ENCODE peak calls at places on chromosomes 4 and X, in six cellular contexts. F is heart left ventricle; R is stimulated activated naive CD8-positive, alpha-beta T cell treated with anti-CD3 and anti-CD28 coated beads, Interleukin-15, Interleukin-2, amounts not matched to agents 100 U/mL and 50 U/mL, for 24 hours; M is activated T-cell treated with anti-CD3 and anti-CD28 coated beads for 1 hour; U is WERI-Rb-1; V is effector memory CD8-positive, alpha-beta T cell. X is an unnamed sample.

GRCh38 chr4:3747582-3747906 is 18.6 kb upstream of the ADRA2C start:
- DNase-seq in F (no peak), R (peak), M (no peak), U (peak), V (no peak), X (no peak)

GRCh38 chrX:46311581-46312120 is 233.6 kb downstream of the ZNF674 start:
- DNase-seq in F (no peak), R (no peak), M (no peak), U (no peak), V (no peak), X (no peak)

GRCh38 chr4:65893311-65893710 is 223.0 kb upstream of the EPHA5 start:
- DNase-seq in F (no peak), R (no peak), M (no peak), U (no peak), V (no peak), X (no peak)

GRCh38 chr4:71550220-71551190 is 211.7 kb downstream of the SLC4A4 start:
- DNase-seq in F (no peak), R (no peak), M (no peak), U (no peak), V (no peak), X (peak)

GRCh38 chr4:84681488-84682274 is 98.8 kb downstream of the CDS1 start:
- DNase-seq in F (no peak), R (no peak), M (no peak), U (no peak), V (no peak), X (peak)

GRCh38 chr4:101071241-101071640 is 276.1 kb downstream of the PPP3CA start:
- DNase-seq in F (no peak), R (no peak), M (no peak), U (no peak), V (no peak), X (no peak)

GRCh38 chrX:85109235-85109634 is 105.6 kb downstream of the APOOL start:
- DNase-seq in F (no peak), R (no peak), M (no peak), U (peak), V (no peak), X (no peak)

GRCh38 chr4:3261411-3262207 is 12.7 kb downstream of the MSANTD1 start:
- DNase-seq in F (peak), R (no peak), M (no peak), U (peak), V (no peak), X (no peak)

GRCh38 chrX:56031409-56031808 is 200.7 kb upstream of the KLF8 start:
- DNase-seq in F (no peak), R (no peak), M (no peak), U (no peak), V (no peak), X (no peak)

GRCh38 chrX:22520128-22520828 is 247.6 kb downstream of the CBLL2 start:
- DNase-seq in F (no peak), R (no peak), M (no peak), U (no peak), V (no peak), X (no peak)

GRCh38 chr4:136484996-136485395 is 1047.3 kb downstream of the PCDH18 start:
- DNase-seq in F (no peak), R (no peak), M (no peak), U (no peak), V (no peak), X (no peak)

GRCh38 chr4:155249036-155249566 is 40.7 kb downstream of the NPY2R start:
- DNase-seq in F (no peak), R (no peak), M (no peak), U (peak), V (no peak), X (no peak)

GRCh38 chr4:133910165-133910564 is 291.4 kb downstream of the PABPC4L start:
- DNase-seq in F (no peak), R (no peak), M (no peak), U (no peak), V (no peak), X (no peak)

GRCh38 chr4:155946486-155946885 is 7.2 kb downstream of the CTSO start:
- DNase-seq in F (no peak), R (no peak), M (no peak), U (no peak), V (no peak), X (no peak)

GRCh38 chr4:149095798-149096197 is 653.6 kb upstream of the NR3C2 start:
- DNase-seq in F (no peak), R (no peak), M (no peak), U (no peak), V (no peak), X (no peak)

X was measured in left colon.